ENCODE peak calls at places on chromosomes 1 and 21, in five cellular contexts. C is GM23338, O is A549, I is HepG2, H is K562. D is an unnamed sample.

GRCh38 chr1:39230261-39231190 is 26.0 kb downstream of the MACF1 start:
- DNase-seq in C (peak), O (no peak), I (peak), H (no peak), D (peak)

GRCh38 chr1:25875154-25875855 is at the start of gene PAQR7:
- DNase-seq in C (peak), O (peak), I (peak), H (peak), D (no peak)

GRCh38 chr1:55448261-55448660 is 233.1 kb upstream of the USP24 start:
- DNase-seq in C (no peak), O (no peak), I (no peak), H (no peak), D (no peak)

GRCh38 chr1:25952851-25953401 is 44.9 kb downstream of the PAFAH2 start:
- DNase-seq in C (no peak), O (no peak), I (no peak), H (no peak), D (no peak)

GRCh38 chr1:47643506-47644215 is 205.8 kb downstream of the FOXD2 start:
- DNase-seq in C (no peak), O (no peak), I (no peak), H (no peak), D (no peak)

GRCh38 chr1:211843018-211843417 is 12.5 kb upstream of the LPGAT1 start:
- DNase-seq in C (no peak), O (no peak), I (no peak), H (no peak), D (no peak)

GRCh38 chr1:201348211-201348566 is 29.3 kb downstream of the TNNT2 start:
- DNase-seq in C (peak), O (peak), I (peak), H (peak), D (no peak)

GRCh38 chr1:5718716-5719632 is 273.3 kb downstream of the NPHP4 start:
- DNase-seq in C (no peak), O (no peak), I (no peak), H (no peak), D (no peak)

GRCh38 chr1:58815069-58815679 is 31.3 kb upstream of the JUN start:
- DNase-seq in C (peak), O (peak), I (peak), H (peak), D (peak)

GRCh38 chr1:208244584-208244916 is 366 bp upstream of the PLXNA2 start:
- DNase-seq in C (no peak), O (no peak), I (no peak), H (no peak), D (no peak)

GRCh38 chr1:109712321-109712864 is 342 bp downstream of the GSTM5 start:
- DNase-seq in C (no peak), O (no peak), I (no peak), H (no peak), D (no peak)

GRCh38 chr21:45255381-45256020 is 32.2 kb downstream of the POFUT2 start:
- DNase-seq in C (no peak), O (no peak), I (peak), H (peak), D (no peak)

GRCh38 chr1:110787328-110788071 is 85.4 kb upstream of the CD53 start:
- DNase-seq in C (no peak), O (no peak), I (no peak), H (no peak), D (peak)

GRCh38 chr1:8517579-8518489 is 199.9 kb downstream of the SLC45A1 start:
- DNase-seq in C (peak), O (no peak), I (no peak), H (no peak), D (no peak)
- TF ChIP-seq JUNB in C (no peak), O (no peak), I (no peak), H (no peak), D (no peak)

DNA sequence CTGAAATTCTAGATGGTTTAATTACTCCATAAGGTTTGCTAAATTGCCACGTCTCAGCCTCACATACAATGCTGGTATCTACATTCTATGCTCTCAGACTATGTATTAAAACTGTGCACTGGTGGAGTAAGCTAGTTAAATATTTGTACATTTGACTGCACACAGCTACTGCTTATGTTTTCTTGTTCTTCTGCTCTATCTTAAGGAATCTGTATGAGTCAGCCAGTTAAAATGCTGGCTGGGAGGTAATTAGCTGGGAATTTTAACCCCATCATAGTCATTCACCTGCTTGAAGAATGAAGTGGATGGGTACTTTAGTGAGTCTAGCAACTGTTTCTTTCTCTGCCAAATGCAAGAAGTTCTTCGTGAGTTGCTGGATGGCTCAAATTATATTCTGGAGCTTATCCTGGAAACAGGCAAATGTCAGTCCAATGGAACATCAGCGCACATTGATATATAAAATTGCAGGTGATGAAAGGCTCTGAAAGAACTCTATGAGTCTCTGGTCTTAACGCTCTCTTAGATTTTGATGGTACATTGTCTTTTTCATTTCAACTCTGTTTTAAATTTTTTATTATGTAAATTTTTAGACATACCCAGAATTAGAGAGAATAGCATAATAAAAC is 83.4 kb downstream of the BACH1 start:
- DNase-seq in C (no peak), O (no peak), I (peak), H (no peak), D (no peak)
- TF ChIP-seq JUNB in C (no peak), O (no peak), I (no peak), H (no peak), D (no peak)

GRCh38 chr1:157519451-157519850 is 32.9 kb downstream of the FCRL5 start:
- DNase-seq in C (no peak), O (no peak), I (no peak), H (no peak), D (no peak)

GRCh38 chr1:157517026-157517425 is 35.3 kb downstream of the FCRL5 start:
- DNase-seq in C (no peak), O (no peak), I (no peak), H (no peak), D (no peak)

GRCh38 chr1:157512036-157512969 is 40.0 kb downstream of the FCRL5 start:
- DNase-seq in C (no peak), O (no peak), I (no peak), H (no peak), D (peak)

GRCh38 chr1:157515709-157516108 is 36.6 kb downstream of the FCRL5 start:
- DNase-seq in C (no peak), O (no peak), I (no peak), H (no peak), D (no peak)

DNA sequence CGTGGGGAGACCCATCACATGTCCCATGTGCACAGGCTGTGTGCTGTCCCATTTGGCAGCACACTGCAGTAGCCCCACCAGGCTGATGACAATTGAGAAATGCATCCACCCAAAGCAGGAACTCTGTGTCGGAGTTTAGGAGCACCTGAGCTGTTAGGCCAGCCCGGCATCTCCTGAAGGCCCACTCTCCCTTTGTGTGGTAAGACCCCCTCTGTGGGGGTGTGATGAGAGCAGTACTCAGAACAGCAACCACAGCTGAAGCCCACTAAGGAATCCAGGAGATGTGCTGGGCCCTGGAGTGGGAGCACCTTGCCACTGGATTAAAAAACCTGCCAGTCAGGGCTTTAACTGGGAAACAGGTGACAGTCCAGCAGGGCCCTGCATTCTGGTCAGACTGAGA is 37.2 kb downstream of the FCRL5 start:
- DNase-seq in C (no peak), O (no peak), I (no peak), H (no peak), D (no peak)
- TF ChIP-seq JUNB in C (no peak), O (no peak), I (no peak), H (no peak), D (no peak)

GRCh38 chr1:37513795-37514349 is 694 bp downstream of the MEAF6 start:
- DNase-seq in C (peak), O (no peak), I (peak), H (peak), D (no peak)
- TF ChIP-seq JUNB in C (no peak), O (no peak), I (no peak), H (no peak), D (no peak)

GRCh38 chr1:154747841-154748766 is 122.0 kb downstream of the KCNN3 start:
- DNase-seq in C (no peak), O (no peak), I (no peak), H (no peak), D (peak)
- TF ChIP-seq JUNB in C (no peak), O (no peak), I (no peak), H (no peak), D (no peak)